ENCODE peak calls at places on chromosomes 13 and 19, in eight cellular contexts. B, N, M, L, D, K, I and F are unnamed samples. For H3K4me1, the result is how much of the 10 kb centered on the place peaks cover.

GRCh38 chr13:79673310-79673992 is 192.5 kb downstream of the NDFIP2 start:
- DNase-seq in I (no peak), K (no peak), D (no peak), L (no peak), N (no peak), M (no peak), B (no peak), F (no peak)

GRCh38 chr19:58559275-58560006 is 1.0 kb upstream of the UBE2M start:
- DNase-seq in B (peak), K (peak), N (peak), L (peak), I (peak), D (peak), M (peak), F (peak)

GRCh38 chr19:33409906-33410685 is 36.6 kb downstream of the CEBPG start:
- DNase-seq in M (no peak), B (no peak), K (no peak), N (no peak), D (no peak), I (no peak), L (no peak), F (no peak)

GRCh38 chr19:32824906-32825608 is 44.5 kb downstream of the SLC7A9 start:
- DNase-seq in M (no peak), K (no peak), I (peak), N (no peak), D (no peak), B (no peak), L (no peak), F (peak)

GRCh38 chr13:42116225-42116624 is 67.8 kb downstream of the DGKH start:
- DNase-seq in N (no peak), D (no peak), K (no peak), L (no peak), M (no peak), B (no peak), I (no peak), F (no peak)

GRCh38 chr19:32767951-32768679 is 48.5 kb downstream of the TDRD12 start:
- DNase-seq in D (no peak), B (no peak), M (no peak), K (no peak), L (no peak), N (no peak), I (no peak), F (no peak)

GRCh38 chr19:32662186-32662585 is 12.8 kb downstream of the ANKRD27 start:
- DNase-seq in B (no peak), K (no peak), M (no peak), L (no peak), D (no peak), I (no peak), N (no peak), F (peak)

GRCh38 chr13:60275208-60275607 is 111.5 kb upstream of the DIAPH3 start:
- DNase-seq in I (no peak), D (no peak), N (no peak), M (no peak), K (no peak), B (no peak), L (no peak), F (no peak)

GRCh38 chr13:27493981-27494380 is 43.6 kb upstream of the MTIF3 start:
- DNase-seq in B (no peak), M (no peak), L (no peak), I (no peak), K (no peak), N (no peak), D (no peak), F (no peak)

GRCh38 chr19:45450042-45450380 is 17.8 kb upstream of the FOSB start:
- DNase-seq in M (no peak), D (no peak), L (no peak), N (no peak), I (no peak), K (no peak), B (no peak), F (peak)

GRCh38 chr19:18519962-18520847 is 1.7 kb downstream of the ELL start:
- DNase-seq in L (peak), I (peak), D (peak), B (no peak), N (peak), K (no peak), M (peak), F (peak)

GRCh38 chr13:45341799-45342584 is 1.0 kb upstream of the TPT1 start:
- DNase-seq in K (peak), N (peak), B (peak), L (peak), I (no peak), D (peak), M (no peak), F (no peak)

GRCh38 chr19:19594371-19594770 is 24.1 kb downstream of the PBX4 start:
- DNase-seq in M (no peak), L (no peak), K (no peak), D (no peak), N (no peak), I (no peak), B (no peak), F (no peak)

GRCh38 chr19:53671621-53672111 is 39.9 kb downstream of the DPRX start:
- DNase-seq in M (no peak), L (no peak), D (no peak), I (no peak), K (no peak), B (no peak), N (no peak), F (no peak)

GRCh38 chr13:39773833-39774232 is 118.4 kb downstream of the COG6 start:
- DNase-seq in D (no peak), K (no peak), L (no peak), M (no peak), N (no peak), I (no peak), B (no peak), F (peak)

GRCh38 chr19:46611791-46612190 is 10.7 kb downstream of the CALM3 start:
- DNase-seq in B (no peak), K (peak), M (no peak), I (no peak), D (peak), L (peak), N (peak), F (no peak)

GRCh38 chr19:9786819-9787218 is 18.3 kb upstream of the ZNF846 start:
- DNase-seq in L (no peak), I (no peak), M (no peak), K (no peak), B (no peak), D (no peak), N (no peak), F (no peak)

GRCh38 chr19:7223429-7223828 is 70.8 kb downstream of the INSR start:
- DNase-seq in K (no peak), L (no peak), I (no peak), D (no peak), M (no peak), B (no peak), N (no peak), F (no peak)

GRCh38 chr19:31979949-31980670 is 365.3 kb upstream of the ZNF507 start:
- DNase-seq in B (no peak), N (no peak), I (no peak), D (no peak), K (no peak), L (no peak), M (no peak), F (no peak)

GRCh38 chr19:17775245-17775927 is 19.6 kb upstream of the B3GNT3 start:
- DNase-seq in I (peak), L (no peak), D (peak), M (no peak), B (no peak), K (no peak), N (peak), F (peak)

GRCh38 chr13:26590951-26591350 is 33.5 kb downstream of the WASF3 start:
- DNase-seq in M (no peak), N (no peak), B (no peak), K (no peak), D (no peak), L (no peak), I (no peak), F (peak)

GRCh38 chr19:57241181-57241580 is 749 bp downstream of the ZNF805 start:
- DNase-seq in B (no peak), I (no peak), N (no peak), K (no peak), D (no peak), M (no peak), L (no peak), F (peak)

GRCh38 chr13:102399791-102400618 is 1.8 kb downstream of the FGF14 start:
- DNase-seq in I (peak), D (peak), N (no peak), K (no peak), M (no peak), B (no peak), L (no peak), F (no peak)

GRCh38 chr19:43674630-43674982 is 4.6 kb upstream of the PLAUR start:
- DNase-seq in N (no peak), K (no peak), I (no peak), B (no peak), L (peak), M (peak), D (no peak), F (no peak)

GRCh38 chr13:46604226-46604968 is 51.4 kb downstream of the LRCH1 start:
- DNase-seq in B (no peak), L (no peak), M (no peak), K (no peak), N (no peak), D (no peak), I (no peak), F (no peak)
- H3K4me1 ChIP-seq in B (half or more), L (half or more), M (half or more), K (under half), N (under half), D (under half), I (under half), F (under half)

GRCh38 chr19:50322234-50322633 is 6.9 kb downstream of the KCNC3 start:
- DNase-seq in B (no peak), N (no peak), M (no peak), I (no peak), L (no peak), K (no peak), D (no peak), F (no peak)
- H3K4me1 ChIP-seq in B (under half), N (under half), M (under half), I (under half), L (under half), K (under half), D (under half), F (under half)

GRCh38 chr19:2050991-2051770 is at the start of gene MKNK2:
- DNase-seq in I (peak), M (peak), N (peak), K (no peak), B (peak), D (peak), L (peak), F (peak)
- H3K4me1 ChIP-seq in I (under half), M (half or more), N (under half), K (under half), B (half or more), D (half or more), L (half or more), F (under half)

GRCh38 chr13:96652506-96652905 is 341.8 kb downstream of the OXGR1 start:
- DNase-seq in D (no peak), M (no peak), N (no peak), I (no peak), K (no peak), L (no peak), B (no peak), F (no peak)

GRCh38 chr13:96651598-96651997 is 342.7 kb downstream of the OXGR1 start:
- DNase-seq in D (no peak), K (no peak), M (no peak), N (no peak), B (no peak), L (no peak), I (no peak), F (no peak)

GRCh38 chr13:96650301-96650886 is 343.9 kb downstream of the OXGR1 start:
- DNase-seq in D (no peak), L (no peak), M (no peak), K (no peak), I (no peak), B (no peak), N (no peak), F (peak)
- H3K4me1 ChIP-seq in D (under half), L (under half), M (under half), K (under half), I (under half), B (under half), N (under half), F (under half)